ENCODE peak calls at places on chromosomes 6 and 20, in six cellular contexts. O is HFFc6, K is cardiac muscle cell, S is HS-5, Q is pons, A is C1 segment of cervical spinal cord. R is an unnamed sample.

GRCh38 chr20:36541227-36542018 is at the start of gene MYL9:
- DNase-seq in O (peak), K (peak), S (no peak), Q (no peak), A (no peak), R (no peak)

GRCh38 chr6:132304891-132305305 is 96.4 kb downstream of the MOXD1 start:
- DNase-seq in O (no peak), K (no peak), S (no peak), Q (no peak), A (no peak), R (no peak)

GRCh38 chr20:59381658-59382057 is 81.2 kb downstream of the EDN3 start:
- DNase-seq in O (no peak), K (no peak), S (no peak), Q (no peak), A (no peak), R (no peak)

GRCh38 chr20:47421076-47421475 is 64.6 kb upstream of the ZMYND8 start:
- DNase-seq in O (no peak), K (no peak), S (no peak), Q (no peak), A (no peak), R (no peak)

GRCh38 chr6:139605350-139605749 is 230.9 kb upstream of the CITED2 start:
- DNase-seq in O (peak), K (peak), S (no peak), Q (no peak), A (no peak), R (no peak)

GRCh38 chr6:13674533-13675190 is 37.0 kb downstream of the RANBP9 start:
- DNase-seq in O (no peak), K (no peak), S (no peak), Q (no peak), A (no peak), R (no peak)

GRCh38 chr20:38108438-38109024 is 56.5 kb downstream of the TGM2 start:
- DNase-seq in O (peak), K (peak), S (no peak), Q (no peak), A (no peak), R (no peak)

GRCh38 chr6:89433637-89434499 is 916 bp downstream of the ANKRD6 start:
- DNase-seq in O (no peak), K (peak), S (no peak), Q (peak), A (no peak), R (no peak)